ENCODE peak calls at places on chromosomes 11 and 22, in seven cellular contexts. M, Z, W, V, R, Q and J are unnamed samples.
A peak's percentile ranks its signal among the peaks of the same experiment; 100 is the strongest.

GRCh38 chr22:49052023-49052538 is 775.6 kb downstream of the BRD1 start:
- DNase-seq in M (peak; percentile 4), Z (no peak), W (peak; percentile 47), V (no peak), R (no peak), Q (no peak), J (no peak)

GRCh38 chr11:1147792-1148191 is 10.0 kb upstream of the MUC5AC start:
- DNase-seq in M (no peak), Z (no peak), W (no peak), V (no peak), R (no peak), Q (no peak), J (no peak)

GRCh38 chr11:30143098-30143705 is 87.6 kb upstream of the FSHB start:
- DNase-seq in M (peak; percentile 49), Z (no peak), W (no peak), V (peak; percentile 43), R (no peak), Q (peak; percentile 36), J (no peak)

GRCh38 chr11:130003717-130004001 is 1.0 kb upstream of the PRDM10 start:
- DNase-seq in M (no peak), Z (no peak), W (no peak), V (no peak), R (no peak), Q (no peak), J (no peak)

GRCh38 chr11:4713241-4713640 is 8.7 kb downstream of the MMP26 start:
- DNase-seq in M (no peak), Z (no peak), W (no peak), V (no peak), R (no peak), Q (peak; percentile 11), J (no peak)

GRCh38 chr11:114163830-114164401 is 104.4 kb downstream of the ZBTB16 start:
- DNase-seq in M (peak; percentile 77), Z (no peak), W (no peak), V (no peak), R (no peak), Q (no peak), J (no peak)

GRCh38 chr22:18062421-18062820 is 15.4 kb upstream of the PEX26 start:
- DNase-seq in M (no peak), Z (no peak), W (no peak), V (no peak), R (no peak), Q (no peak), J (no peak)

GRCh38 chr11:3091081-3091845 is 34.0 kb upstream of the CARS1 start:
- DNase-seq in M (no peak), Z (no peak), W (no peak), V (no peak), R (no peak), Q (no peak), J (no peak)

GRCh38 chr11:124745835-124746620 is 6.0 kb downstream of the VSIG2 start:
- DNase-seq in M (no peak), Z (no peak), W (peak; percentile 67), V (no peak), R (no peak), Q (no peak), J (no peak)

GRCh38 chr11:59555601-59556114 is 44.3 kb downstream of the OR4D9 start:
- DNase-seq in M (no peak), Z (no peak), W (no peak), V (no peak), R (no peak), Q (peak; percentile 16), J (no peak)

GRCh38 chr22:26887456-26887855 is 230.1 kb downstream of the MIAT start:
- DNase-seq in M (peak; percentile 87), Z (no peak), W (no peak), V (peak; percentile 93), R (no peak), Q (peak; percentile 78), J (no peak)

GRCh38 chr22:19086944-19087343 is 35.3 kb downstream of the DGCR2 start:
- DNase-seq in M (peak; percentile 64), Z (no peak), W (no peak), V (peak; percentile 44), R (no peak), Q (peak; percentile 45), J (no peak)

GRCh38 chr11:126115253-126115540 is 52.5 kb upstream of the CDON start:
- DNase-seq in M (no peak), Z (no peak), W (no peak), V (peak; percentile 34), R (peak; percentile 57), Q (no peak), J (no peak)

GRCh38 chr11:128775513-128775912 is 81.6 kb downstream of the FLI1 start:
- DNase-seq in M (peak; percentile 33), Z (no peak), W (no peak), V (peak; percentile 18), R (no peak), Q (peak; percentile 36), J (no peak)

GRCh38 chr11:34174411-34175041 is 69.1 kb downstream of the NAT10 start:
- DNase-seq in M (peak; percentile 74), Z (peak; percentile 67), W (peak; percentile 91), V (peak; percentile 65), R (peak; percentile 85), Q (peak; percentile 47), J (peak; percentile 83)

GRCh38 chr11:117286588-117286987 is 4.6 kb upstream of the BACE1-AS start:
- DNase-seq in M (no peak), Z (no peak), W (no peak), V (no peak), R (no peak), Q (no peak), J (no peak)

GRCh38 chr11:126607374-126607773 is 251.9 kb downstream of the ST3GAL4 start:
- DNase-seq in M (peak; percentile 61), Z (no peak), W (peak; percentile 24), V (peak; percentile 61), R (peak; percentile 38), Q (peak; percentile 59), J (no peak)

GRCh38 chr11:127656266-127656879 is 655.8 kb upstream of the KIRREL3 start:
- DNase-seq in M (no peak), Z (no peak), W (no peak), V (peak; percentile 22), R (no peak), Q (no peak), J (no peak)

GRCh38 chr22:30933457-30933856 is 35.1 kb downstream of the MORC2 start:
- DNase-seq in M (no peak), Z (no peak), W (no peak), V (no peak), R (no peak), Q (no peak), J (no peak)

GRCh38 chr11:72238040-72238450 is 5.9 kb downstream of the PHOX2A start:
- DNase-seq in M (peak; percentile 80), Z (no peak), W (peak; percentile 59), V (peak; percentile 46), R (no peak), Q (peak; percentile 52), J (no peak)

GRCh38 chr22:37990302-37990701 is 5.9 kb upstream of the SOX10 start:
- DNase-seq in M (no peak), Z (no peak), W (no peak), V (no peak), R (no peak), Q (no peak), J (no peak)

GRCh38 chr11:78244546-78245315 is 56.0 kb downstream of the USP35 start:
- DNase-seq in M (no peak), Z (no peak), W (no peak), V (peak; percentile 62), R (no peak), Q (no peak), J (no peak)

GRCh38 chr11:31826530-31827438 is 15.7 kb upstream of the PAX6 start:
- DNase-seq in M (no peak), Z (no peak), W (no peak), V (no peak), R (no peak), Q (no peak), J (no peak)

DNA sequence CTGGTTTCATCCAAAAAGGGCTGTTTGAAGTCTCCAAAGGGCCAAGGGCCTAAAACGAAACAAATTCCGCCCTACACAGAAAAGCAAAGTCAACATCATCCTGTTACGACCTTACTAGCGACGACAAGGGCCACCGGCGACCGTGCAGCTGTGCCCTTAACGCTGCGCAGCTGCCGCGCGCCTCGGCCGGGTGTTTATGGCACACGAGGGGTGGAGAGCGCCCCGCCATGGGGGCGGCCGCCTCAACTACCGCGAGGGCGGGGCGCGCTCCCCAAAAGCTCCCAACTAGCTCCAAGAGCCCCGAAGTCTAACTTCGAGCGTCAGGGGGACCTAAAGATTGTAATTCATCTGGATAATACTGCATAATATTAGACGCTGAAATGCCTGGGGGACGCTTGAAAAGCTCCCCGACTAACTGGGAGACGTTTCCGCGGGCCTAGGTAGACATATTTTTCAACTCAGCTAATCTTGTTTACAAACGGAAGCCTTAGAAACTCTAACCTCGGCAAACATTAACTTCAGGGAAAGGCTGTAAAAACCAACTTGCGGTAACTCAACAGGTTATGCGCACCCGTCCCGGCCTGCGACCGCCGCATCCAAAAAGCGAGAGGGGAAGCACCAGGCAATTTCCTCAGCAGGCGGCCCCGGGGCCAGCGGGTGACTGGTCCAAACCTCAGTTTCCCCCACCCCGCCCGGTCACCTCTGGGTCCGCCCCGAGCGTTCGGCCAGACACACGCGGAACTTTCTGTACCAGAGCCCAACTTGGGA is 688 bp downstream of the TMEM123 start:
- DNase-seq in M (peak; percentile 48), Z (peak; percentile 30), W (peak; percentile 88), V (peak; percentile 42), R (peak; percentile 59), Q (peak; percentile 11), J (no peak)
- TF ChIP-seq CTCF in M (peak; percentile 22), Z (no peak), W (peak; percentile 27), V (no peak), R (no peak), Q (peak; percentile 21), J (peak; percentile 13)

GRCh38 chr11:38646382-38646781 is 2048.3 kb upstream of the RAG2 start:
- DNase-seq in M (no peak), Z (no peak), W (no peak), V (no peak), R (no peak), Q (no peak), J (no peak)
- TF ChIP-seq CTCF in M (no peak), Z (no peak), W (no peak), V (no peak), R (no peak), Q (no peak), J (no peak)

GRCh38 chr11:7484645-7485044 is 661 bp upstream of the OLFML1 start:
- DNase-seq in M (peak; percentile 13), Z (no peak), W (no peak), V (peak; percentile 31), R (no peak), Q (no peak), J (no peak)
- TF ChIP-seq CTCF in M (no peak), Z (no peak), W (no peak), V (no peak), R (no peak), Q (no peak), J (no peak)

GRCh38 chr11:11070976-11071375 is 213.1 kb upstream of the ZBED5 start:
- DNase-seq in M (no peak), Z (no peak), W (no peak), V (no peak), R (no peak), Q (no peak), J (no peak)
- TF ChIP-seq CTCF in M (no peak), Z (no peak), W (no peak), V (no peak), R (no peak), Q (no peak), J (no peak)